ENCODE peak calls at places on chromosomes 1 and 21, in seven cellular contexts. One of them, this sample, is unnamed.

GRCh38 chr1:223844962-223845809 is 561 bp downstream of the TP53BP2 start:
- DNase-seq in upper lobe of right lung: no peak
- DNase-seq in A172: peak
- DNase-seq in Calu3: peak
- DNase-seq in EL: peak
- DNase-seq in effector CD4-positive, alpha-beta T cell: peak
- DNase-seq in DMS153: no peak
- DNase-seq in this sample: peak

GRCh38 chr1:93015590-93015989 is 54.3 kb upstream of the DIPK1A start:
- DNase-seq in upper lobe of right lung: no peak
- DNase-seq in A172: no peak
- DNase-seq in Calu3: no peak
- DNase-seq in EL: peak
- DNase-seq in effector CD4-positive, alpha-beta T cell: no peak
- DNase-seq in DMS153: no peak
- DNase-seq in this sample: no peak

GRCh38 chr1:98516306-98516705 is 145.2 kb upstream of the SNX7 start:
- DNase-seq in upper lobe of right lung: no peak
- DNase-seq in A172: no peak
- DNase-seq in Calu3: no peak
- DNase-seq in EL: no peak
- DNase-seq in effector CD4-positive, alpha-beta T cell: no peak
- DNase-seq in DMS153: no peak
- DNase-seq in this sample: no peak

GRCh38 chr1:46370214-46370633 is 23.9 kb upstream of the FAAH start:
- DNase-seq in upper lobe of right lung: no peak
- DNase-seq in A172: no peak
- DNase-seq in Calu3: peak
- DNase-seq in EL: peak
- DNase-seq in effector CD4-positive, alpha-beta T cell: no peak
- DNase-seq in DMS153: no peak
- DNase-seq in this sample: no peak

GRCh38 chr1:1150100-1150499 is 23.6 kb upstream of the TTLL10 start:
- DNase-seq in upper lobe of right lung: no peak
- DNase-seq in A172: no peak
- DNase-seq in Calu3: peak
- DNase-seq in EL: no peak
- DNase-seq in effector CD4-positive, alpha-beta T cell: no peak
- DNase-seq in DMS153: no peak
- DNase-seq in this sample: no peak

GRCh38 chr1:224626042-224626441 is 9.9 kb downstream of the CNIH3 start:
- DNase-seq in upper lobe of right lung: no peak
- DNase-seq in A172: peak
- DNase-seq in Calu3: no peak
- DNase-seq in EL: peak
- DNase-seq in effector CD4-positive, alpha-beta T cell: no peak
- DNase-seq in DMS153: no peak
- DNase-seq in this sample: no peak

GRCh38 chr21:29302340-29302991 is 3.7 kb downstream of the BACH1 start:
- DNase-seq in upper lobe of right lung: no peak
- DNase-seq in A172: no peak
- DNase-seq in Calu3: no peak
- DNase-seq in EL: peak
- DNase-seq in effector CD4-positive, alpha-beta T cell: no peak
- DNase-seq in DMS153: no peak
- DNase-seq in this sample: no peak

GRCh38 chr1:153640873-153641272 is 7.0 kb downstream of the CHTOP start:
- DNase-seq in upper lobe of right lung: no peak
- DNase-seq in A172: no peak
- DNase-seq in Calu3: no peak
- DNase-seq in EL: no peak
- DNase-seq in effector CD4-positive, alpha-beta T cell: no peak
- DNase-seq in DMS153: no peak
- DNase-seq in this sample: no peak

GRCh38 chr1:8116892-8117262 is 90.8 kb upstream of the ERRFI1 start:
- DNase-seq in upper lobe of right lung: no peak
- DNase-seq in A172: no peak
- DNase-seq in Calu3: no peak
- DNase-seq in EL: peak
- DNase-seq in effector CD4-positive, alpha-beta T cell: no peak
- DNase-seq in DMS153: no peak
- DNase-seq in this sample: peak

GRCh38 chr21:38179504-38179900 is 77.3 kb upstream of the KCNJ15 start:
- DNase-seq in upper lobe of right lung: no peak
- DNase-seq in A172: peak
- DNase-seq in Calu3: no peak
- DNase-seq in EL: peak
- DNase-seq in effector CD4-positive, alpha-beta T cell: no peak
- DNase-seq in DMS153: no peak
- DNase-seq in this sample: no peak

GRCh38 chr1:154222918-154223317 is 2.2 kb downstream of the UBAP2L start:
- DNase-seq in upper lobe of right lung: no peak
- DNase-seq in A172: no peak
- DNase-seq in Calu3: no peak
- DNase-seq in EL: no peak
- DNase-seq in effector CD4-positive, alpha-beta T cell: no peak
- DNase-seq in DMS153: no peak
- DNase-seq in this sample: no peak

GRCh38 chr1:54110991-54111390 is 41.8 kb downstream of the CDCP2 start:
- DNase-seq in upper lobe of right lung: no peak
- DNase-seq in A172: no peak
- DNase-seq in Calu3: no peak
- DNase-seq in EL: no peak
- DNase-seq in effector CD4-positive, alpha-beta T cell: no peak
- DNase-seq in DMS153: no peak
- DNase-seq in this sample: no peak

GRCh38 chr1:27306892-27307850 is 14.8 kb upstream of the TMEM222 start:
- DNase-seq in upper lobe of right lung: peak
- DNase-seq in A172: no peak
- DNase-seq in Calu3: no peak
- DNase-seq in EL: no peak
- DNase-seq in effector CD4-positive, alpha-beta T cell: no peak
- DNase-seq in DMS153: no peak
- DNase-seq in this sample: peak

GRCh38 chr1:206529425-206529824 is 22.1 kb downstream of the RASSF5 start:
- DNase-seq in upper lobe of right lung: no peak
- DNase-seq in A172: no peak
- DNase-seq in Calu3: no peak
- DNase-seq in EL: no peak
- DNase-seq in effector CD4-positive, alpha-beta T cell: no peak
- DNase-seq in DMS153: no peak
- DNase-seq in this sample: no peak

GRCh38 chr21:44353200-44353970 is at the start of gene TRPM2:
- DNase-seq in upper lobe of right lung: peak
- DNase-seq in A172: no peak
- DNase-seq in Calu3: no peak
- DNase-seq in EL: no peak
- DNase-seq in effector CD4-positive, alpha-beta T cell: no peak
- DNase-seq in DMS153: no peak
- DNase-seq in this sample: no peak

GRCh38 chr1:110535985-110536384 is 17.0 kb upstream of the KCNA10 start:
- DNase-seq in upper lobe of right lung: no peak
- DNase-seq in A172: no peak
- DNase-seq in Calu3: no peak
- DNase-seq in EL: no peak
- DNase-seq in effector CD4-positive, alpha-beta T cell: no peak
- DNase-seq in DMS153: peak
- DNase-seq in this sample: no peak

GRCh38 chr1:46061146-46061545 is 71.3 kb downstream of the PIK3R3 start:
- DNase-seq in upper lobe of right lung: no peak
- DNase-seq in A172: no peak
- DNase-seq in Calu3: no peak
- DNase-seq in EL: no peak
- DNase-seq in effector CD4-positive, alpha-beta T cell: no peak
- DNase-seq in DMS153: no peak
- DNase-seq in this sample: no peak

GRCh38 chr1:111841746-111842145 is 86.0 kb downstream of the DDX20 start:
- DNase-seq in upper lobe of right lung: no peak
- DNase-seq in A172: no peak
- DNase-seq in Calu3: no peak
- DNase-seq in EL: no peak
- DNase-seq in effector CD4-positive, alpha-beta T cell: no peak
- DNase-seq in DMS153: no peak
- DNase-seq in this sample: no peak

GRCh38 chr1:81044708-81045107 is 756.0 kb upstream of the ADGRL2 start:
- DNase-seq in upper lobe of right lung: no peak
- DNase-seq in A172: peak
- DNase-seq in Calu3: no peak
- DNase-seq in EL: peak
- DNase-seq in effector CD4-positive, alpha-beta T cell: no peak
- DNase-seq in DMS153: no peak
- DNase-seq in this sample: no peak

GRCh38 chr1:232477728-232478127 is 152.2 kb downstream of the SIPA1L2 start:
- DNase-seq in upper lobe of right lung: no peak
- DNase-seq in A172: peak
- DNase-seq in Calu3: peak
- DNase-seq in EL: peak
- DNase-seq in effector CD4-positive, alpha-beta T cell: no peak
- DNase-seq in DMS153: no peak
- DNase-seq in this sample: no peak

GRCh38 chr1:229886636-229887035 is 180.4 kb upstream of the GALNT2 start:
- DNase-seq in upper lobe of right lung: no peak
- DNase-seq in A172: no peak
- DNase-seq in Calu3: no peak
- DNase-seq in EL: no peak
- DNase-seq in effector CD4-positive, alpha-beta T cell: no peak
- DNase-seq in DMS153: no peak
- DNase-seq in this sample: no peak

GRCh38 chr21:42659416-42660117 is 6.1 kb downstream of the PDE9A start:
- DNase-seq in upper lobe of right lung: no peak
- DNase-seq in A172: no peak
- DNase-seq in Calu3: no peak
- DNase-seq in EL: no peak
- DNase-seq in effector CD4-positive, alpha-beta T cell: no peak
- DNase-seq in DMS153: no peak
- DNase-seq in this sample: no peak

This sample was measured in HepG2.